ENCODE peak calls at places on chromosomes 7 and 10, in six cellular contexts. W, L, M, J, O and Q are unnamed samples.

GRCh38 chr7:155969192-155969929 is 157.1 kb upstream of the SHH start:
- DNase-seq in J (no peak), M (no peak), W (no peak), O (no peak), L (no peak), Q (no peak)

GRCh38 chr7:68821846-68822245 is 776.4 kb upstream of the AUTS2 start:
- DNase-seq in M (peak), O (no peak), J (no peak), L (no peak), W (no peak), Q (no peak)

GRCh38 chr10:88991161-88991899 is 732 bp downstream of the FAS start:
- DNase-seq in M (peak), O (peak), J (peak), L (peak), W (no peak), Q (peak)

GRCh38 chr7:33623267-33623666 is 282.1 kb upstream of the BMPER start:
- DNase-seq in M (no peak), J (no peak), O (no peak), W (no peak), L (no peak), Q (no peak)

GRCh38 chr7:155962968-155963300 is 150.7 kb upstream of the SHH start:
- DNase-seq in M (no peak), W (no peak), O (no peak), J (no peak), L (no peak), Q (no peak)

GRCh38 chr10:25113231-25114035 is 61.4 kb upstream of the GPR158 start:
- DNase-seq in O (peak), M (peak), J (peak), W (no peak), L (peak), Q (peak)

GRCh38 chr7:127252380-127252718 is 392 bp downstream of the GRM8 start:
- DNase-seq in O (no peak), L (no peak), J (no peak), M (peak), W (no peak), Q (no peak)

GRCh38 chr7:29610031-29610490 is 46.4 kb downstream of the PRR15 start:
- DNase-seq in L (no peak), J (no peak), M (no peak), O (no peak), W (no peak), Q (no peak)

GRCh38 chr7:129376778-129377700 is 57.2 kb upstream of the STRIP2 start:
- DNase-seq in J (no peak), O (no peak), W (no peak), M (no peak), L (peak), Q (no peak)

GRCh38 chr7:119439192-119439591 is 833.8 kb upstream of the KCND2 start:
- DNase-seq in J (no peak), L (no peak), M (no peak), W (no peak), O (no peak), Q (no peak)

GRCh38 chr7:90178592-90179279 is 24.5 kb downstream of the STEAP1 start:
- DNase-seq in M (no peak), O (no peak), W (peak), J (peak), L (no peak), Q (no peak)

GRCh38 chr10:19920075-19920726 is 104.0 kb downstream of the PLXDC2 start:
- DNase-seq in M (no peak), J (no peak), W (no peak), O (no peak), L (no peak), Q (no peak)

GRCh38 chr10:77165445-77166316 is 471.9 kb downstream of the KCNMA1 start:
- DNase-seq in W (peak), O (peak), M (peak), J (peak), L (peak), Q (peak)

GRCh38 chr7:12158334-12159060 is 52.6 kb upstream of the TMEM106B start:
- DNase-seq in J (peak), W (no peak), L (no peak), O (no peak), M (no peak), Q (no peak)

GRCh38 chr7:100556541-100556940 is 17.2 kb downstream of the SAP25 start:
- DNase-seq in W (no peak), J (no peak), M (no peak), O (no peak), L (peak), Q (no peak)

GRCh38 chr7:116709336-116709735 is 37.3 kb downstream of the MET start:
- DNase-seq in J (no peak), L (no peak), O (no peak), W (no peak), M (no peak), Q (no peak)

GRCh38 chr7:16611711-16612110 is 33.8 kb downstream of the ANKMY2 start:
- DNase-seq in W (no peak), J (no peak), M (no peak), O (no peak), L (no peak), Q (no peak)

GRCh38 chr10:22573820-22574569 is 140.4 kb downstream of the PIP4K2A start:
- DNase-seq in M (peak), W (no peak), L (no peak), J (peak), O (peak), Q (no peak)

GRCh38 chr10:101107771-101108170 is 23.3 kb upstream of the TLX1 start:
- DNase-seq in O (no peak), L (no peak), W (no peak), M (no peak), J (no peak), Q (no peak)

GRCh38 chr10:119368991-119369869 is 161.9 kb downstream of the GRK5 start:
- DNase-seq in W (no peak), J (no peak), O (no peak), M (no peak), L (no peak), Q (no peak)

GRCh38 chr10:95133997-95134396 is 60.0 kb upstream of the ACSM6 start:
- DNase-seq in L (no peak), J (no peak), W (no peak), O (no peak), M (no peak), Q (no peak)

GRCh38 chr7:84738583-84739150 is 448.2 kb downstream of the SEMA3D start:
- DNase-seq in J (no peak), O (no peak), L (no peak), M (no peak), W (no peak), Q (no peak)

GRCh38 chr10:133274751-133275682 is 1.7 kb downstream of the ADAM8 start:
- DNase-seq in M (no peak), O (peak), W (peak), L (peak), J (no peak), Q (no peak)

GRCh38 chr10:132678436-132679216 is 107.3 kb downstream of the NKX6-2 start:
- DNase-seq in M (no peak), O (no peak), L (no peak), J (no peak), W (no peak), Q (no peak)

DNA sequence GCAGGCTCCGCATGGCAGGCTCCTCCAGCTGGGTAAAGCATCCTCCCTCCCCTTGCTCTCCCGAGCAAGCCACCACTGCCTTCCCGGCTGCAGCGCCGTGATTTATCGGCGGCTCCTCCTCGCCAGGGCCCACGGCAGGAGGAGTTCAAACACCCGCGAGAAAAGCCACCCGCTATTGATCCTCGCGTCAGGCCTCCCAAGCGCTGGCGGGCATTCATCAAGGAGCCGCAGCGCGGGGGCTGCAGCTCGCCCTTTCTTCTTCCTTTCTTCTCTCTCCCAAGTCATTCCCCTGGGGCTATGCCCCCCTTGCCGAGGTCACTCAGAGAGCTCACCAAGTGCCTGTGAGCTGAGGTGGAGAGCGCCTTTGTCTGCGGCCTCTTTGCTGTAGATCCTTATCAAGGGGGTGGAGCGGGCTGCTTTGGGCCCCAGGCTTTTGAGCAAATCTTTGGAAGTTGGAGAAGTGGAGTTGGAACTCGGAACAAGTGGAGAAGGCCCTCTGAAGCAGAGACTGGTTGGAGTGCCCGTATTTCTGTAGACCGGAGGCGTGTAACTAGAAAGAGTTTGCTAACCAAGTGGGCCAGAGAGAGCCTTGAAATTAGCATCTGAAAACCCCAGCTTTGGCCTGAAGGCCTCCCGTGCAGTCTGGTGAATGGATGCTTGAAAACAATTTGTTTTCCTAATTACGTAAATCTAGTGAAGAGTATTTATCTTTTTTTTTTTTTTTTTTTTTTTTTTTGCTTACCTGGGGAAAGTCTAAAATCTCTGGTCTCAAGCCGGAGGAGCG is 107.1 kb upstream of the PPIF start:
- DNase-seq in O (peak), W (no peak), L (no peak), J (no peak), M (peak), Q (no peak)
- TF ChIP-seq GABPA in O (no peak), W (no peak), L (no peak), J (no peak), M (no peak), Q (no peak)

DNA sequence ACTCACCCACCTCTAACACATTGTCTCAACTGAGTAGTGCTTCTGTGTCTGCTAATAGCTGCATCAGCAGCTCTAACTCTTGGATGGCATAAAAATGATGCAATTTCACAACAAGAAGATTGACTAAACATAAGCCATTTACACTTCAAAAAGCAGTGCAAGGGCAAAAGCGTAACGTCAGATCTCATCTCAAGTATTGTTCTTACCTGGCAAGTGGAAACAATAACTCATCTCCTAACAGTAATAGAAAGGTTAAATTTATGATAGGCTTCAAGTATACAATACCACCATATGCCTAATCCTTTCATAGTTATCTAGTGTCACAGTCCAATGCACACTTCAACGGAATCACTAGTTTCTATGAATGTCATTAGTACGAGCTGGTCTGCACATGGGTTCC is 14.8 kb downstream of the TPK1 start:
- DNase-seq in L (no peak), J (no peak), M (no peak), O (no peak), W (peak), Q (no peak)
- TF ChIP-seq GABPA in L (no peak), J (no peak), M (no peak), O (no peak), W (no peak), Q (no peak)

GRCh38 chr10:3887404-3887803 is 102.4 kb upstream of the KLF6 start:
- DNase-seq in M (no peak), J (no peak), W (no peak), O (no peak), L (no peak), Q (no peak)

GRCh38 chr10:3886191-3886590 is 101.2 kb upstream of the KLF6 start:
- DNase-seq in W (no peak), M (peak), O (peak), J (no peak), L (no peak), Q (peak)

GRCh38 chr10:3889961-3890522 is 105.0 kb upstream of the KLF6 start:
- DNase-seq in O (no peak), W (no peak), J (peak), L (no peak), M (no peak), Q (peak)

GRCh38 chr10:3886666-3887251 is 101.8 kb upstream of the KLF6 start:
- DNase-seq in J (peak), M (peak), W (no peak), L (no peak), O (no peak), Q (no peak)

GRCh38 chr10:3887885-3888476 is 103.0 kb upstream of the KLF6 start:
- DNase-seq in W (peak), O (no peak), J (no peak), M (no peak), L (no peak), Q (peak)
- TF ChIP-seq GABPA in W (no peak), O (no peak), J (no peak), M (no peak), L (no peak), Q (no peak)

GRCh38 chr7:141754939-141755338 is 9.0 kb upstream of the TAS2R3 start:
- DNase-seq in J (peak), O (peak), L (peak), W (no peak), M (peak), Q (no peak)
- TF ChIP-seq GABPA in J (no peak), O (no peak), L (no peak), W (no peak), M (no peak), Q (no peak)

DNA sequence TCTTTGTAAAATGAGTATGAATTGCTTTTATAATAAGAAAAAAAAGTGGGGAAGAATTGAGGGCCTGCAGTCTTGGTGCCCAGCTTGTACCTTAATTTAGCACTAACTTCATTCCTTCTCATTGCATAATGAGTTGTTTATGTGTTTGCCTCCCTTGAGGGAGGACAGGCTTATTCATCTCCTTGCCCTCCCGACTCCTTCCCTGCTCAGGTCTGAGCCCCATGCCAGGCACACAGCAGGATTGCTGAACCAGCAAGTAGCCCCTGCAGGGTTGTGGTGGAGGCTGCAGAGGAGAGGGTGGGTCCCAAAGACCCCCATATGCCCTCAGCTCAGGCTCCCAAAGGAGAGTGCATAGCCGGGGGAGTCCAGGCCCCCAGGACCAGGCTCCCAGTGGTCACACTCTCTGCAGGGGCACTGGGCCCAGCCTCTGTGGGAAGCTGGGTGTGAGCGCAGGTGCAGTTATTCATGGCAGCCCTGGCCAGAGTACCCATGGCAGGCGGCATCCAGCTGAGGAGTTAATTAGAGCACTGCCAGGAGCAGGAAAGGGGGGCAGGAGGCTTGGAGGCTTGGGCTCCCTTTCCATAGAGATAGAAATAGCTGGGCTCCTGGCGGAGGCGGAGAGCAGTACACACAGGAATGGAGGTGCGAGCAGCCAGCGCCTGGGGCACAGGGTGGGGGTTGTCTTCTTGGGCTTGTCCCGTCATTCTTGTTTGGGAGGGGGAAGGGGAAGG is 28.2 kb upstream of the GOLGA7B start:
- DNase-seq in L (no peak), O (no peak), M (no peak), J (no peak), W (no peak), Q (no peak)
- TF ChIP-seq GABPA in L (no peak), O (no peak), M (no peak), J (no peak), W (no peak), Q (no peak)

DNA sequence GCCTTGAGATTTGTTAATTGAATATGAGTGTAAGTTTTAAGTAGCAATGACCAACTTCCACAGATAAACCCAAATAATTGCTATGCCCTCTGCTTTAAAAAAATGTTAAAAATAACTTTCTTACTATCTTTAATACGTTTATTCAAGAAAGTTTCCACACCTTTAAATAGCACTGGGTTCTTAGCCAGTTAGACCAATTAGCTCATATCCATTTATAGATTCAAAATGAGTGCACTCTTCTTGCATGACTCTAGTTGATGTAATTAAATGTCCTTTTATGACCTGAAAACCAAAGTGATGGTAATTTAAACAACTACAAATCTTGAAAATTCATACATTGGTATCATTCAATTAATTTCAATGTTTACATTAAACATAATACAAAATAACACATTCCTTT is 50.8 kb upstream of the CACNA2D1 start:
- DNase-seq in O (no peak), M (no peak), J (no peak), W (no peak), L (no peak), Q (no peak)
- TF ChIP-seq GABPA in O (no peak), M (no peak), J (no peak), W (no peak), L (no peak), Q (no peak)

DNA sequence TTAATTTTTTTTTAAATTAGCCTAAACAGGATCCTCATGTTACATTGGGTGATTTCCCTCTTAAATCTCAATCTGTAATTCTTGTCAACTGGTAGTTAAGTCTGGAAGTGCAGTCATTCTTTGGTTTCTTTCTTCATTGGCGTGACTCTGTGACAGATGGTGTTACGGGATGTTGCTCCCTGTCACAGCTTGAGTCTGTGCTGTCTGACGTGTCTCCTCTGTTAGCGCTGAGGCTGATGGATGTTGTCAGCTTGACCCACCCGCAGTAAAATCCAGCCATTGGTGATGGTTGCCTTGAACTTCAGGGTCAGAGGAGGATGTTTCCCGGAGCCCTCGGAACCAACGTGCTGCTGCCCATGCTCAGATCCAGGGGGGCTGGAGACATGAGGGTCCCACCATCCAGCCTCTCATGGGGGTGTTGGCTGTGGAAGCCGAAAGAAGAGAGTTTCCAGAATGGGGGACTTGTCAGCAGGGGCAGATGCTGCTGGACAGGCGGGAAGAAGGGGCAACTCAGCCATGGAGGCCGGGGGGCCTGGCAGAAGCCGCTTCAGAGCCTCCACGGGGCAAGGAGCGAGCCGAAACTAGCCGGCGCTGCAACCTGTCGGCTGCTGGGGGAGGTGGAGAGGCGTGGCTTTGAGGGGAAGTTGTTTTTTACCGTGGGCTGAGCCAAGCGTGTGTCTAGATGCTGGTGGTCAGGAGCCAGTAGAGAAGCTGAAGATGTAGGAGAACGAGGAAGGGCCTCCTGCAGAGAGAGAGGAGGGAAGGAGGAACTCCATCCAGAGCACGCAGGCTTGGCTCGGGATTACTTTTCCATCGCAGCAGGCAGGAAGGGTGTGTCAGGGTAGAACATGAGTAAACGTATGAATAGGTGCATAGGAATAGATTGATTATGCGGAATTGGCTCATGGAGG is 3.5 kb downstream of the SUN1 start:
- DNase-seq in J (no peak), M (no peak), L (peak), O (no peak), W (no peak), Q (no peak)
- TF ChIP-seq GABPA in J (no peak), M (no peak), L (no peak), O (no peak), W (no peak), Q (no peak)

GRCh38 chr7:46317256-46317655 is 396.2 kb upstream of the IGFBP3 start:
- DNase-seq in M (no peak), J (no peak), W (no peak), O (no peak), L (no peak), Q (no peak)
- TF ChIP-seq GABPA in M (no peak), J (no peak), W (no peak), O (no peak), L (no peak), Q (no peak)